ENCODE peak calls at places on chromosomes 12 and 14, in six cellular contexts. One of them, this sample, is unnamed.

GRCh38 chr12:87779016-87779415 is 250.2 kb downstream of the C12orf50 start:
- DNase-seq in gastrocnemius medialis: no peak
- DNase-seq in heart right ventricle: no peak
- DNase-seq in ascending aorta: no peak
- DNase-seq in transverse colon: no peak
- DNase-seq in HCT116: no peak
- DNase-seq in this sample: no peak

GRCh38 chr12:6540181-6540877 is 6.0 kb downstream of the GAPDH start:
- DNase-seq in ascending aorta: peak; percentile 83
- DNase-seq in heart right ventricle: peak; percentile 90
- DNase-seq in HCT116: peak; percentile 67
- DNase-seq in gastrocnemius medialis: peak; percentile 89
- DNase-seq in transverse colon: peak; percentile 96
- DNase-seq in this sample: peak; percentile 95

GRCh38 chr12:96416033-96416790 is 16.0 kb upstream of the CDK17 start:
- DNase-seq in transverse colon: no peak
- DNase-seq in HCT116: no peak
- DNase-seq in heart right ventricle: no peak
- DNase-seq in gastrocnemius medialis: no peak
- DNase-seq in ascending aorta: no peak
- DNase-seq in this sample: no peak

GRCh38 chr12:106861984-106862894 is 87.8 kb downstream of the RIC8B start:
- DNase-seq in HCT116: no peak
- DNase-seq in ascending aorta: no peak
- DNase-seq in gastrocnemius medialis: no peak
- DNase-seq in heart right ventricle: no peak
- DNase-seq in transverse colon: no peak
- DNase-seq in this sample: no peak

GRCh38 chr14:63174760-63175191 is 29.5 kb upstream of the RHOJ start:
- DNase-seq in transverse colon: no peak
- DNase-seq in HCT116: peak; percentile 12
- DNase-seq in gastrocnemius medialis: no peak
- DNase-seq in ascending aorta: no peak
- DNase-seq in heart right ventricle: no peak
- DNase-seq in this sample: no peak

GRCh38 chr14:103230658-103231334 is 103.2 kb upstream of the EIF5 start:
- DNase-seq in heart right ventricle: no peak
- DNase-seq in ascending aorta: no peak
- DNase-seq in gastrocnemius medialis: no peak
- DNase-seq in HCT116: no peak
- DNase-seq in transverse colon: no peak
- DNase-seq in this sample: no peak

GRCh38 chr12:48995061-48995879 is 3.9 kb downstream of the DDN start:
- DNase-seq in HCT116: peak; percentile 71
- DNase-seq in gastrocnemius medialis: peak; percentile 82
- DNase-seq in ascending aorta: no peak
- DNase-seq in transverse colon: peak; percentile 85
- DNase-seq in heart right ventricle: peak; percentile 79
- DNase-seq in this sample: peak; percentile 86

GRCh38 chr14:88553886-88554457 is 835 bp downstream of the PTPN21 start:
- DNase-seq in transverse colon: no peak
- DNase-seq in ascending aorta: no peak
- DNase-seq in gastrocnemius medialis: no peak
- DNase-seq in heart right ventricle: no peak
- DNase-seq in HCT116: no peak
- DNase-seq in this sample: no peak

GRCh38 chr12:125185740-125186470 is 120.7 kb downstream of the AACS start:
- DNase-seq in ascending aorta: no peak
- DNase-seq in HCT116: peak; percentile 49
- DNase-seq in transverse colon: peak; percentile 77
- DNase-seq in heart right ventricle: peak; percentile 83
- DNase-seq in gastrocnemius medialis: peak; percentile 33
- DNase-seq in this sample: peak; percentile 82

GRCh38 chr14:85122690-85123089 is 407.3 kb upstream of the FLRT2 start:
- DNase-seq in transverse colon: no peak
- DNase-seq in heart right ventricle: no peak
- DNase-seq in gastrocnemius medialis: no peak
- DNase-seq in ascending aorta: no peak
- DNase-seq in HCT116: no peak
- DNase-seq in this sample: no peak

GRCh38 chr12:12714276-12715001 is 2.7 kb upstream of the CDKN1B start:
- DNase-seq in ascending aorta: no peak
- DNase-seq in gastrocnemius medialis: peak; percentile 25
- DNase-seq in heart right ventricle: no peak
- DNase-seq in HCT116: no peak
- DNase-seq in transverse colon: peak; percentile 77
- DNase-seq in this sample: no peak

GRCh38 chr12:93634416-93634815 is 42.8 kb upstream of the CRADD start:
- DNase-seq in transverse colon: no peak
- DNase-seq in ascending aorta: no peak
- DNase-seq in gastrocnemius medialis: no peak
- DNase-seq in HCT116: no peak
- DNase-seq in heart right ventricle: no peak
- DNase-seq in this sample: no peak

GRCh38 chr12:75728826-75729225 is 217.4 kb upstream of the KRR1 start:
- DNase-seq in HCT116: no peak
- DNase-seq in transverse colon: no peak
- DNase-seq in heart right ventricle: no peak
- DNase-seq in gastrocnemius medialis: no peak
- DNase-seq in ascending aorta: no peak
- DNase-seq in this sample: no peak

GRCh38 chr14:70073924-70074566 is 114.7 kb downstream of the SLC8A3 start:
- DNase-seq in heart right ventricle: peak; percentile 24
- DNase-seq in transverse colon: peak; percentile 68
- DNase-seq in HCT116: peak; percentile 64
- DNase-seq in ascending aorta: peak; percentile 16
- DNase-seq in gastrocnemius medialis: peak; percentile 53
- DNase-seq in this sample: peak; percentile 56

GRCh38 chr14:50734950-50735697 is 67.0 kb upstream of the SAV1 start:
- DNase-seq in HCT116: no peak
- DNase-seq in gastrocnemius medialis: no peak
- DNase-seq in heart right ventricle: no peak
- DNase-seq in ascending aorta: no peak
- DNase-seq in transverse colon: no peak
- DNase-seq in this sample: no peak

GRCh38 chr12:32698285-32698684 is 19.2 kb downstream of the DNM1L start:
- DNase-seq in transverse colon: no peak
- DNase-seq in HCT116: no peak
- DNase-seq in gastrocnemius medialis: no peak
- DNase-seq in ascending aorta: no peak
- DNase-seq in heart right ventricle: no peak
- DNase-seq in this sample: no peak

GRCh38 chr12:131808744-131809371 is 19.3 kb upstream of the MMP17 start:
- DNase-seq in HCT116: no peak
- DNase-seq in ascending aorta: no peak
- DNase-seq in transverse colon: peak; percentile 34
- DNase-seq in heart right ventricle: peak; percentile 61
- DNase-seq in gastrocnemius medialis: no peak
- DNase-seq in this sample: peak; percentile 48

GRCh38 chr14:36362648-36363047 is 42.2 kb upstream of the MBIP start:
- DNase-seq in transverse colon: no peak
- DNase-seq in gastrocnemius medialis: no peak
- DNase-seq in ascending aorta: no peak
- DNase-seq in heart right ventricle: no peak
- DNase-seq in HCT116: no peak
- DNase-seq in this sample: no peak

GRCh38 chr14:75650253-75651058 is 10.2 kb downstream of the ERG28 start:
- DNase-seq in heart right ventricle: no peak
- DNase-seq in transverse colon: no peak
- DNase-seq in gastrocnemius medialis: no peak
- DNase-seq in ascending aorta: no peak
- DNase-seq in HCT116: no peak
- DNase-seq in this sample: no peak

GRCh38 chr14:75647650-75648049 is 13.0 kb downstream of the ERG28 start:
- DNase-seq in ascending aorta: no peak
- DNase-seq in HCT116: no peak
- DNase-seq in gastrocnemius medialis: peak; percentile 42
- DNase-seq in transverse colon: no peak
- DNase-seq in heart right ventricle: no peak
- DNase-seq in this sample: no peak

GRCh38 chr14:75649337-75649736 is 11.3 kb downstream of the ERG28 start:
- DNase-seq in HCT116: no peak
- DNase-seq in ascending aorta: no peak
- DNase-seq in heart right ventricle: no peak
- DNase-seq in gastrocnemius medialis: no peak
- DNase-seq in transverse colon: no peak
- DNase-seq in this sample: no peak

GRCh38 chr14:75648066-75648838 is 12.4 kb downstream of the ERG28 start:
- DNase-seq in gastrocnemius medialis: peak; percentile 90
- DNase-seq in HCT116: peak; percentile 54
- DNase-seq in ascending aorta: no peak
- DNase-seq in heart right ventricle: peak; percentile 24
- DNase-seq in transverse colon: no peak
- DNase-seq in this sample: peak; percentile 89

DNA sequence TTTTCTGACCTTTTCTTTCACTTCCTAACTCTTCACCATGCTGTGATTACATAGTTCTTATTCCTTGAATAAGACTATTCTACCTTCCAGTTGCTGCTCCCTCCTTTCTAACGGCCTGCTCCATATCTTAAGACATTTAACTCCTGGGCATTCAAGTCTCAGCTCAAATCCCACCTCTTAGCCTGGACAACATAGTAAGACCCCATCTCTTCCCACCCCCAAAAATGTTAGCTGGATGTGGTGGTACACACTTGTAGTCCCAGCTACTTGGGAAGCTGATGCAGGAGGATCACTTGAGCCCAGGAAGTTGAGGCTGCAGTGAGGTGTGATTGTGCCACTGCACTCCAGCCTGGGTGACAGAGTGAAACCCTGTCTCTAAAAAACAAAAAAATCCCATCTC is 10.9 kb downstream of the ERG28 start:
- DNase-seq in HCT116: no peak
- DNase-seq in gastrocnemius medialis: no peak
- DNase-seq in ascending aorta: no peak
- DNase-seq in transverse colon: no peak
- DNase-seq in heart right ventricle: no peak
- DNase-seq in this sample: no peak
- H3K27ac ChIP-seq in HCT116: no peak overlapping the region
- H3K27ac ChIP-seq in gastrocnemius medialis: peak overlapping the region; percentile 82
- H3K27ac ChIP-seq in ascending aorta: no peak overlapping the region
- H3K27ac ChIP-seq in transverse colon: no peak overlapping the region
- H3K27ac ChIP-seq in heart right ventricle: no peak overlapping the region
- H3K27ac ChIP-seq in this sample: peak overlapping the region; percentile 77

DNA sequence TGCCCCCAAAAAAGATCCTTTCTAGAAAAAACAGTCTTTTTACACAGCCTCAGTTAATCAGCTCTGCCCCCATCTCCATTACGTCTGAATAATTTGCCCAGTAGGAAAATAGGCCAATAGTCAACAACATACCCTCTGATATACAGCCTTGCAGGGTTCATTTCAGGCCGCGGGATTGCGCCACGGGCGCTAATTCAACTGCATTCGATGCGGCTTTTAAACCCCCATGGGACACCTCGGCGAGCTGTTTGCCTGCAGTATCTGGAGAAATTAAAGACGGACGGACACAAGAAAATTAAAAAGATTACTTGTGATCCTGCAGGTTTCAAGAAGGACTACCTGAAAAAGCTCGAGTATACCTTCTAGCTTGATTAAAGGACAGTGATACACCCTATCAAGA is 36.1 kb downstream of the ERP29 start:
- DNase-seq in gastrocnemius medialis: no peak
- DNase-seq in transverse colon: no peak
- DNase-seq in HCT116: no peak
- DNase-seq in heart right ventricle: no peak
- DNase-seq in ascending aorta: no peak
- DNase-seq in this sample: no peak
- H3K36me3 ChIP-seq in gastrocnemius medialis: peaks cover 6% of the 10 kb centered on the region
- H3K36me3 ChIP-seq in transverse colon: peaks cover 53% of the 10 kb centered on the region
- H3K36me3 ChIP-seq in HCT116: peaks cover 74% of the 10 kb centered on the region
- H3K36me3 ChIP-seq in heart right ventricle: peaks cover 73% of the 10 kb centered on the region
- H3K36me3 ChIP-seq in ascending aorta: peaks cover 83% of the 10 kb centered on the region
- H3K36me3 ChIP-seq in this sample: peaks cover 100% of the 10 kb centered on the region

DNA sequence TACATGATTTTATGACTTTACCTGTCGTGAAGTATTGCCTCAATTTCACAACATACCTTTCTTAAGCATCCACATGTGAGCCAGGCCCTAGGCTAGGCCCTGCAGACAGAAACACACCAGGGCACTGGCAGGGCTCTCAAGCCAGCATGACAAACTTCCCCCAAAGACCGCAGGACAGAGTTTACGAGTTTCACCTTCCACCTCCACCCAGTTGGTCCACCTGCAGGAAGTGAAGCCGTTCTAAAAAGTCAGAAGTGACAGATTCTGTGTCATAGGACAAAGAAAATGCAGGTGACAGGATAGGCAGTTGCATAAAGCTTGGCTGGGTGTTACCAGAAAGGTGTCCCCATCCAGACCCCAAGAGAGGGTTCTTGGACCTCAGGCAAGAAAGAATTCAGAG is 382.3 kb downstream of the PCNX1 start:
- DNase-seq in ascending aorta: no peak
- DNase-seq in HCT116: no peak
- DNase-seq in transverse colon: peak; percentile 54
- DNase-seq in heart right ventricle: no peak
- DNase-seq in gastrocnemius medialis: no peak
- DNase-seq in this sample: no peak
- H3K27ac ChIP-seq in ascending aorta: no peak overlapping the region
- H3K27ac ChIP-seq in HCT116: no peak overlapping the region
- H3K27ac ChIP-seq in transverse colon: no peak overlapping the region
- H3K27ac ChIP-seq in heart right ventricle: no peak overlapping the region
- H3K27ac ChIP-seq in gastrocnemius medialis: no peak overlapping the region
- H3K27ac ChIP-seq in this sample: no peak overlapping the region

DNA sequence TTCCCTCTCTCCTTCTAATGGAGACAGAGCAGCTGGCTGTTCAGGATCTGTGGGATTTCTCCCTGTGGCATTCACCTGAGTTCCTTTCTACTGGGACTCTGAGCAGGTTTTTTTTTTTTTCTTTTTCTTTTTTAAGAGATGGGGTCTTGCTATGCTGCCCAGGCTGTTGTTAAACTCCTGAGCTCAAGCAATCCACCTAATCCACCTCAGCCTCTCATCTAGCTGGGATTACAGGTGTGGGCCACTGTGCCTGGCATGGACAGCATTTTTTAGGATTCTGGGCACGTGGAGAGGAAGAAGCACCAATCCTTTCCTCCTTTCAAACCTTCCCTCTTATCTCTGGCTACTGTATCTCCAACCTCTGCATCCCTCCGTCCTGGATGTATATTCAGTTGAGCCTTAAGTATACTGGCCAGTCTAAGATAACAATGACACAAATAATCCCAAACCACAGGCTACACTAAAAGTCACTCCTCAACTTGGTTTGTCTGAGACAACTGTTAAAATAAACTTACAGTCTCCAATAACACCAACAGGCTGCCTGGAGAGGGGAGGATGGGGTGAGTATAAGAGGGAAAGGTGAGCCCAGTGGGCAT is 16.4 kb upstream of the CELA1 start:
- DNase-seq in ascending aorta: no peak
- DNase-seq in HCT116: no peak
- DNase-seq in gastrocnemius medialis: no peak
- DNase-seq in heart right ventricle: no peak
- DNase-seq in transverse colon: no peak
- DNase-seq in this sample: no peak
- H3K36me3 ChIP-seq in ascending aorta: no peaks in the 10 kb centered on the region
- H3K36me3 ChIP-seq in HCT116: peaks cover 7% of the 10 kb centered on the region
- H3K36me3 ChIP-seq in gastrocnemius medialis: no peaks in the 10 kb centered on the region
- H3K36me3 ChIP-seq in heart right ventricle: no peaks in the 10 kb centered on the region
- H3K36me3 ChIP-seq in transverse colon: no peaks in the 10 kb centered on the region
- H3K36me3 ChIP-seq in this sample: no peaks in the 10 kb centered on the region

This sample was measured in psoas muscle.